ENCODE peak calls at places on chromosomes 16 and 17, in eight cellular contexts. I is heart left ventricle; P is renal cortical epithelial cell; X is uterus; N is lung; Y is stimulated activated CD4-positive, alpha-beta T cell treated with anti-CD3 and anti-CD28 coated beads, Interleukin-4, amount 100 ng/mL, for 1 hour; H is HFFc6; Z is fibroblast of the conjunctiva. K is an unnamed sample.

GRCh38 chr16:3065069-3065741 is at the start of gene IL32:
- DNase-seq in I (peak; percentile 88), P (peak; percentile 87), X (no peak), N (peak; percentile 70), Y (peak; percentile 71), H (peak; percentile 16), Z (no peak), K (peak; percentile 26)

GRCh38 chr17:34542700-34543336 is 36.6 kb upstream of the TMEM132E start:
- DNase-seq in I (no peak), P (no peak), X (no peak), N (no peak), Y (peak; percentile 33), H (no peak), Z (no peak), K (no peak)

GRCh38 chr16:3952342-3953131 is 72.0 kb upstream of the CREBBP start:
- DNase-seq in I (peak; percentile 84), P (no peak), X (peak; percentile 64), N (no peak), Y (no peak), H (no peak), Z (peak; percentile 87), K (peak; percentile 64)

GRCh38 chr16:47977802-47978201 is 178.0 kb downstream of the ABCC12 start:
- DNase-seq in I (no peak), P (no peak), X (no peak), N (no peak), Y (no peak), H (no peak), Z (no peak), K (no peak)

GRCh38 chr16:13923703-13924298 is 3.8 kb downstream of the ERCC4 start:
- DNase-seq in I (no peak), P (peak; percentile 75), X (no peak), N (no peak), Y (no peak), H (peak; percentile 51), Z (peak; percentile 61), K (peak; percentile 11)

GRCh38 chr17:43720311-43721060 is 38.1 kb downstream of the SOST start:
- DNase-seq in I (peak; percentile 87), P (peak; percentile 29), X (peak; percentile 78), N (peak; percentile 82), Y (peak; percentile 79), H (peak; percentile 15), Z (no peak), K (no peak)

GRCh38 chr16:49844399-49844798 is 11.5 kb downstream of the ZNF423 start:
- DNase-seq in I (no peak), P (no peak), X (no peak), N (no peak), Y (no peak), H (no peak), Z (no peak), K (no peak)

GRCh38 chr17:49910858-49911204 is 58.2 kb upstream of the DLX4 start:
- DNase-seq in I (no peak), P (no peak), X (no peak), N (no peak), Y (no peak), H (no peak), Z (no peak), K (no peak)

GRCh38 chr16:65068151-65068740 is 53.6 kb downstream of the CDH11 start:
- DNase-seq in I (no peak), P (peak; percentile 52), X (no peak), N (no peak), Y (no peak), H (peak; percentile 75), Z (peak; percentile 47), K (peak; percentile 45)